ENCODE peak calls at places on chromosomes 12 and 14, in four cellular contexts. W is PC-3, K is PC-9, N is hepatocyte. L is an unnamed sample.
A peak's percentile ranks its signal among the peaks of the same experiment; 100 is the strongest.

GRCh38 chr12:81835783-81836182 is 76.6 kb upstream of the PPFIA2 start:
- DNase-seq in W (no peak), K (no peak), N (no peak), L (no peak)

GRCh38 chr12:30134229-30134628 is 350.5 kb upstream of the TMTC1 start:
- DNase-seq in W (peak; percentile 64), K (no peak), N (peak; percentile 22), L (no peak)

GRCh38 chr12:124372831-124373230 is 77.9 kb downstream of the RFLNA start:
- DNase-seq in W (no peak), K (no peak), N (no peak), L (no peak)

GRCh38 chr12:80958162-80958561 is 20.4 kb upstream of the LIN7A start:
- DNase-seq in W (no peak), K (no peak), N (no peak), L (no peak)

GRCh38 chr12:56476972-56477432 is 8.6 kb downstream of the SPRYD4 start:
- DNase-seq in W (peak; percentile 40), K (peak; percentile 15), N (peak; percentile 61), L (no peak)

GRCh38 chr14:68580096-68580640 is 212.7 kb downstream of the ZFP36L1 start:
- DNase-seq in W (no peak), K (no peak), N (no peak), L (no peak)

GRCh38 chr14:25757364-25757763 is 707.4 kb upstream of the STXBP6 start:
- DNase-seq in W (no peak), K (no peak), N (no peak), L (no peak)

GRCh38 chr14:31854508-31855075 is 222.5 kb upstream of the ARHGAP5 start:
- DNase-seq in W (no peak), K (no peak), N (no peak), L (no peak)

GRCh38 chr12:67750528-67751183 is 102.1 kb downstream of the DYRK2 start:
- DNase-seq in W (no peak), K (no peak), N (no peak), L (no peak)

GRCh38 chr14:95484296-95484695 is 32.2 kb downstream of the SYNE3 start:
- DNase-seq in W (no peak), K (no peak), N (no peak), L (no peak)

GRCh38 chr12:122094735-122095561 is 16.4 kb downstream of the MLXIP start:
- DNase-seq in W (no peak), K (no peak), N (no peak), L (peak; percentile 46)

GRCh38 chr12:128906485-128907137 is 53.3 kb downstream of the GLT1D1 start:
- DNase-seq in W (no peak), K (no peak), N (no peak), L (no peak)

GRCh38 chr12:112031472-112031871 is 18.2 kb downstream of the ERP29 start:
- DNase-seq in W (no peak), K (no peak), N (no peak), L (no peak)

GRCh38 chr12:3115078-3115477 is 37.9 kb downstream of the TSPAN9 start:
- DNase-seq in W (no peak), K (no peak), N (no peak), L (no peak)

GRCh38 chr14:80805136-80805535 is 136.4 kb downstream of the CEP128 start:
- DNase-seq in W (peak; percentile 49), K (no peak), N (no peak), L (no peak)

GRCh38 chr14:97155320-97155719 is 358.1 kb downstream of the VRK1 start:
- DNase-seq in W (no peak), K (no peak), N (no peak), L (no peak)

GRCh38 chr14:23181453-23181852 is 2.0 kb downstream of the SLC7A8 start:
- DNase-seq in W (no peak), K (no peak), N (no peak), L (no peak)

GRCh38 chr12:132284618-132285310 is 44.6 kb downstream of the GALNT9 start:
- DNase-seq in W (peak; percentile 87), K (peak; percentile 86), N (no peak), L (no peak)

GRCh38 chr14:22400590-22401259 is 188.3 kb downstream of the DAD1 start:
- DNase-seq in W (no peak), K (no peak), N (no peak), L (no peak)

GRCh38 chr12:6200266-6201198 is at the start of gene CD9:
- DNase-seq in W (peak; percentile 67), K (peak; percentile 85), N (peak; percentile 82), L (peak; percentile 84)

GRCh38 chr12:75979181-75979580 is 52.4 kb downstream of the PHLDA1 start:
- DNase-seq in W (peak; percentile 93), K (no peak), N (no peak), L (no peak)

GRCh38 chr12:103901518-103902173 is 28.6 kb upstream of the HSP90B1 start:
- DNase-seq in W (no peak), K (no peak), N (no peak), L (no peak)

GRCh38 chr12:25423355-25423754 is 129.7 kb downstream of the LMNTD1 start:
- DNase-seq in W (no peak), K (no peak), N (peak; percentile 40), L (peak; percentile 57)

GRCh38 chr14:64363265-64363840 is 24.8 kb upstream of the MTHFD1 start:
- DNase-seq in W (peak; percentile 46), K (no peak), N (no peak), L (no peak)

GRCh38 chr12:113700943-113701342 is 229.3 kb upstream of the LHX5 start:
- DNase-seq in W (peak; percentile 66), K (peak; percentile 7), N (peak; percentile 28), L (no peak)

GRCh38 chr14:58638231-58639205 is 756 bp downstream of the DACT1 start:
- DNase-seq in W (peak; percentile 49), K (no peak), N (peak; percentile 66), L (peak; percentile 38)

GRCh38 chr12:1466481-1467260 is 127.7 kb downstream of the FBXL14 start:
- DNase-seq in W (no peak), K (no peak), N (no peak), L (peak; percentile 46)

GRCh38 chr12:86230516-86231146 is 25.6 kb downstream of the MGAT4C start:
- DNase-seq in W (peak; percentile 11), K (no peak), N (no peak), L (no peak)

GRCh38 chr12:38904932-38905479 is 385 bp downstream of the CPNE8 start:
- DNase-seq in W (peak; percentile 91), K (peak; percentile 83), N (peak; percentile 77), L (peak; percentile 81)

GRCh38 chr12:2868986-2869385 is 8.0 kb downstream of the FOXM1 start:
- DNase-seq in W (peak; percentile 4), K (no peak), N (no peak), L (no peak)

GRCh38 chr12:12467701-12468218 is 94.9 kb downstream of the DUSP16 start:
- DNase-seq in W (no peak), K (no peak), N (no peak), L (no peak)

GRCh38 chr14:75201087-75201486 is 24.7 kb upstream of the TMED10 start:
- DNase-seq in W (no peak), K (no peak), N (peak; percentile 27), L (no peak)
- H3K4me3 ChIP-seq in W (no peak overlapping the region), K (peak overlapping the region; percentile 26), N (no peak overlapping the region), L (no peak overlapping the region)

GRCh38 chr14:92520701-92521415 is 7.3 kb downstream of the RIN3 start:
- DNase-seq in W (no peak), K (no peak), N (no peak), L (no peak)
- H3K4me1 ChIP-seq in W (no peaks in the 10 kb centered on the region), K (peaks cover 3% of the 10 kb centered on the region), N (no peaks in the 10 kb centered on the region), L (no peaks in the 10 kb centered on the region)

DNA sequence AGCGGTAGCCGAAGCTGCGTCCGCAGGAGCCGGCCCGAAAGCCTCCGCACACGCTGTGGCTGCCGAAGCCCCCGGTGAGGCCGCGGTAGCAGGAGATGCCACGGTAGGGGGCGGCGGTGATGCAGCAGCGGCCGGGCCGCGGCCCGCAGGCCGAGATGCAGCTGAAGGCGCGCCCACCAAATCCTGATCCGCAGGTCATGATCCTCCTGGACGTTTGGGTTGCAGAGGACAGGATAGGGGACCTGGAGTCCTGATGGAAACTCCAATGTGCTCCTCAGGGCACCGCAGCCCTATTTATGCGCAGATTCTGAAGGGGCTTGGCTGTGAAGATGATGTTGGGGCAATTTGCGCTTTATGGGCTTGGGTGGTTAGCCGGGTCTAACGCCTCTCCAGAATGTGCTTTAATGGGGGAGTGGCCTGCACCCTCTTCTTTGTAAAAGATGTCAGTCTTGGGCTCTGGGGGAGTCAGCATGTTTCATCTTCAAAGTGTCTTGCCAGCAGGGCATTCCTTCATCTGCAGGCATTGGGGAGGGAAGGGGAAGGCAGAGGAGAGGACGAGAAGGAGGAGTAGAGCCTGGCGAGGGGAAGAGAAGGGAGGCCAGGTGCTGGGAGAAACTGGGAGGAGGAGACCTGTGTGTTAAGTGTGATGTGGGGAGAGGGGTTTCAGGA is at the start of gene KRT81:
- DNase-seq in W (no peak), K (no peak), N (no peak), L (no peak)
- TF ChIP-seq CTCF in W (no peak), K (no peak), N (no peak), L (no peak)

DNA sequence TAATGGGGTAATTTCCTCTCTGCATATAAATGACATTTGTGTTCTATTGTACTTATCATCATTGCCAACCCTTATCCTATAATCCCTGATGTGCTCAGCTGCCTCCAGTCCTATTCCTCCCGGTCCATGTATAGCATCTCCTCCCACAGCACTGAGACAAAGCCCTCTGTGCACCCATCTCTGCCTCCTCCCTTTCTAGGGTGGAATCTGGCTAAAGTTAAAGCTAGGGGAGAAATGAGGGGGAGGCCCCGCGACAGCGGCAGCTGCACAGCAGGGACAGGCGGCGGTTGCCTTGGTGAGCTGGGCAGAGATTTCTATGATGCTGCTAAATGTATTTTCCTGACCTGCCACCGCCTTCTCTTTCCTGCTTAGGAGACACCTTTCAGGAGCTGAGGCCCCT is 12.8 kb upstream of the ZDHHC22 start:
- DNase-seq in W (no peak), K (no peak), N (no peak), L (no peak)
- H3K4me3 ChIP-seq in W (no peak overlapping the region), K (no peak overlapping the region), N (no peak overlapping the region), L (no peak overlapping the region)

DNA sequence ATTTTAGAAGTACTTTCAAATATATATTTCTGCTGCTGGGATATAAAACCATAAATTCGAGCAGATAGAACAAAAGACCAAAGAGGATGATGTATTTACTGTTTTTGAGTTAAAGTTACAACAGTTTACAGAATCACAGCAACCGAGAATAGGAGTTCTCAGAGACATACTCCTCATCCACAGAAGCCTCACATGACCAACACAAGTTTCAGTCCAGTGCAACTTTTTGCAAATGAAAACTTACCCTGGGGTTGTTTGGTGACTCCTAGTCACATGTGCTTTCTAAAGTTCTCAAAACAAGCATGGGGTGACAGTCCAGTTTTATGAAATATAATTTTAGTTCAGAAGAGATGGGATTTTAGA is 117.1 kb downstream of the PRKCH start:
- DNase-seq in W (no peak), K (no peak), N (no peak), L (no peak)
- H3K4me1 ChIP-seq in W (peaks cover 32% of the 10 kb centered on the region), K (peaks cover 37% of the 10 kb centered on the region), N (peaks cover 6% of the 10 kb centered on the region), L (peaks cover 34% of the 10 kb centered on the region)

L was measured in Caco-2.